ENCODE peak calls at places on chromosomes 6 and 20, in nine cellular contexts. D is A549, R is GM23338, B is HCT116, I is Panc1, A is GM12878, V is K562, Q is HepG2, W is SK-N-SH. C is an unnamed sample.

GRCh38 chr6:33947916-33948594 is 144.3 kb upstream of the MLN start:
- DNase-seq in B (no peak), A (no peak), I (no peak), Q (no peak), W (no peak), V (no peak), D (no peak), R (no peak), C (no peak)

GRCh38 chr6:112054520-112055160 is 736 bp downstream of the CCN6 start:
- DNase-seq in B (no peak), V (no peak), D (no peak), Q (no peak), A (no peak), W (no peak), R (no peak), I (no peak), C (no peak)

GRCh38 chr6:47079638-47080037 is 37.5 kb upstream of the ADGRF1 start:
- DNase-seq in A (no peak), B (no peak), D (no peak), R (peak), W (no peak), V (no peak), I (no peak), Q (no peak), C (no peak)

GRCh38 chr20:45100563-45101245 is at the start of gene KCNS1:
- DNase-seq in W (peak), I (no peak), A (no peak), R (peak), D (no peak), B (no peak), Q (peak), V (peak), C (peak)

GRCh38 chr6:148657053-148657452 is 89.8 kb upstream of the UST start:
- DNase-seq in I (no peak), A (no peak), V (no peak), R (no peak), Q (no peak), D (no peak), W (no peak), B (no peak), C (peak)

GRCh38 chr6:154508573-154509375 is 1.7 kb downstream of the CNKSR3 start:
- DNase-seq in I (no peak), W (peak), D (no peak), Q (peak), A (no peak), R (no peak), B (no peak), V (peak), C (no peak)

GRCh38 chr6:158142789-158143188 is 25.3 kb downstream of the SERAC1 start:
- DNase-seq in B (no peak), W (no peak), Q (peak), I (peak), D (no peak), A (no peak), R (no peak), V (no peak), C (no peak)

GRCh38 chr6:7143161-7143974 is 35.6 kb downstream of the RREB1 start:
- DNase-seq in Q (peak), D (no peak), A (no peak), I (no peak), W (no peak), B (no peak), R (no peak), V (peak), C (peak)

GRCh38 chr6:28542440-28543293 is 17.0 kb downstream of the GPX5 start:
- DNase-seq in B (peak), Q (peak), D (peak), R (peak), A (peak), V (peak), W (peak), I (peak), C (peak)

GRCh38 chr20:50303573-50304500 is 113.2 kb downstream of the CEBPB start:
- DNase-seq in V (peak), R (no peak), B (no peak), A (no peak), I (no peak), D (no peak), Q (peak), W (peak), C (peak)

GRCh38 chr20:40637176-40637575 is 51.9 kb downstream of the MAFB start:
- DNase-seq in W (no peak), I (no peak), V (no peak), Q (no peak), B (no peak), R (no peak), D (no peak), A (no peak), C (no peak)

GRCh38 chr6:41748542-41748941 is 1.3 kb upstream of the PGC start:
- DNase-seq in B (no peak), V (no peak), I (no peak), W (no peak), D (no peak), A (no peak), Q (peak), R (no peak), C (no peak)

GRCh38 chr20:57266251-57267157 is at the start of gene BMP7:
- DNase-seq in V (no peak), I (no peak), W (peak), A (no peak), B (no peak), R (peak), Q (no peak), D (no peak), C (no peak)

GRCh38 chr20:13402171-13402760 is 181.2 kb downstream of the ISM1 start:
- DNase-seq in Q (no peak), D (no peak), I (no peak), W (no peak), B (no peak), V (no peak), A (no peak), R (no peak), C (no peak)
- TF ChIP-seq REST in Q (no peak), D (no peak), I (no peak), W (no peak), B (no peak), V (no peak), A (no peak), R (no peak), C (no peak)

GRCh38 chr20:10919549-10920140 is 245.8 kb upstream of the JAG1 start:
- DNase-seq in I (no peak), V (no peak), W (no peak), R (no peak), D (no peak), Q (no peak), B (no peak), A (no peak), C (no peak)
- TF ChIP-seq REST in I (no peak), V (no peak), W (no peak), R (no peak), D (no peak), Q (no peak), B (no peak), A (no peak), C (no peak)

GRCh38 chr20:63874254-63874653 is 9.2 kb downstream of the TPD52L2 start:
- DNase-seq in A (no peak), B (no peak), R (no peak), Q (no peak), D (no peak), V (no peak), I (no peak), W (no peak), C (no peak)
- TF ChIP-seq REST in A (no peak), B (no peak), R (no peak), Q (no peak), D (no peak), V (no peak), I (no peak), W (no peak), C (no peak)

DNA sequence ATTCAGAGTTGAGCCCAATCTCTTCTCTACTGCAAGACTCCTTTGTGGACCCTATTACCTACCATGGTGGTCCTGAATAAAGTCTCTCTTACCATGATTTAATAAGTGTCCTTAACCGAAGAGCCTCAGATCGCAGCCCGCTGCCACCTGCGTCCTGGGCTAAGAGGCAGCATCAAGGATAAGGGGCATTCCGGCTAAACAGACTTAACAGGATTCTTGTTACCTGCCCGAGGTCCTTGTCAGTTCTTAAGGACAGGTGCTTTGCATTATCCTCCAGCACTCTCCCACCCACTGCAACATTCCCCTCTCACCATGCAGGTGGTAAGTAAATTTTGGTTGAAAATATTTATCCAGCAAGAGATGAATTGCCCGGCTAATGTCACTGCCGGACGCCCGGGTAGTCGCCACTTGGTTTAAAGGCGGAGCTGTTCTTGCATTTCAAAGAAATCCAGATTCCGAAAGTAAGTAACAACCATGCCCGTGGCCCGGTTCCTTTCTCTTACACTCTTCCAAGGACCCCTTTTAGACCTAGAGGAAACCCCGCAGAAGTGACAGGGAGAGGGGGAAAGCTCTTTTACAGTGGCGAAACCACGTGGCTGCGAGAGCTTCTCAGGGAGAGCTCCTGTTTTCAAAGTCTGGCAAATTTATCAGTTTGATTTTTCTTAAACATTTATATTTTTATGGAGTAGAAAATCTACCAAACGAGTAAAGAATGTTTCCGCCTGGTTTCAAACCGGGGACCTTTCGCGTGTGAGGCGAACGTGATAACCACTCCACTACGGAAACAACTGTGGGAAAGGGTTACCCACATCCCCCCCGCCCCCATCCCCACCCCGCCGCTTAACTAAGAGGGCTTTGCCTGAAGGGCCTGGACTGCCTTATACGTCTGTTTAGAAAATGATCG is 41.9 kb upstream of the PRSS16 start:
- DNase-seq in B (no peak), A (no peak), I (no peak), W (peak), R (peak), Q (no peak), V (peak), D (no peak), C (no peak)
- TF ChIP-seq REST in B (no peak), A (no peak), I (no peak), W (no peak), R (no peak), Q (no peak), V (no peak), D (no peak), C (no peak)

GRCh38 chr20:33789858-33790182 is 21.3 kb upstream of the CHMP4B start:
- DNase-seq in V (no peak), W (no peak), B (no peak), I (no peak), D (no peak), R (no peak), Q (no peak), A (no peak), C (no peak)

GRCh38 chr20:33788351-33789049 is 22.6 kb upstream of the CHMP4B start:
- DNase-seq in W (no peak), V (no peak), A (no peak), B (no peak), I (no peak), R (no peak), D (no peak), Q (no peak), C (no peak)

GRCh38 chr20:33791021-33791420 is 20.1 kb upstream of the CHMP4B start:
- DNase-seq in B (no peak), W (no peak), A (no peak), D (no peak), Q (no peak), V (no peak), I (no peak), R (no peak), C (no peak)

GRCh38 chr20:33790571-33790970 is 20.6 kb upstream of the CHMP4B start:
- DNase-seq in V (no peak), B (no peak), W (no peak), A (no peak), Q (no peak), I (no peak), R (no peak), D (no peak), C (no peak)

GRCh38 chr20:33789109-33789857 is 21.9 kb upstream of the CHMP4B start:
- DNase-seq in A (no peak), R (no peak), Q (peak), I (peak), D (peak), B (peak), V (no peak), W (peak), C (peak)
- TF ChIP-seq REST in A (no peak), R (no peak), Q (no peak), I (no peak), D (no peak), B (no peak), V (no peak), W (peak), C (no peak)

DNA sequence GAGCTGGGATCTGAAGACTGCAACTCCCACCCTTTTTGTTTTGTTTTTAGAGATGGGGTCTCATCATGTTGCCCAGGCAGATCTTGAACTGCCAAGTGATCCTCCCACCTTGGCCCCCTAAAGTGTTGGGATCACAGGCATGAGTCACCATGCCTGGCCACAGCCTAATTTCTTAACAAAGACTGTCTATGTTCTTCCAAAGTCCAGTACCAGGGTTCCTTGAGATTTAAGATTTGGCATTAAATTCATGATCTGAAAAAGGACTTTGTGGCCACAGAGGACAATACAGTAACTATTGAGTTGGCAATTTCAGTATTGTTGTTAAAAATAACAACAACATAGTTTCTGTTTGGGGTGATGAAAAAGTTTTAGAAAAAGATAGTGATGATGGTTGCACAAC is 28.7 kb upstream of the BEND3 start:
- DNase-seq in V (no peak), D (no peak), A (no peak), R (no peak), W (no peak), B (peak), I (no peak), Q (no peak), C (no peak)
- TF ChIP-seq REST in V (no peak), D (no peak), A (no peak), R (no peak), W (no peak), B (no peak), I (no peak), Q (no peak), C (no peak)

GRCh38 chr20:19260412-19261090 is 48.1 kb downstream of the SLC24A3 start:
- DNase-seq in Q (no peak), V (no peak), W (no peak), I (no peak), B (no peak), R (no peak), D (no peak), A (no peak), C (peak)
- TF ChIP-seq REST in Q (no peak), V (no peak), W (no peak), I (no peak), B (no peak), R (no peak), D (no peak), A (no peak), C (no peak)